ENCODE peak calls at places on chromosomes 16 and 17, in nine cellular contexts. T is IMR-90; N is activated CD4-positive, CD25-positive, alpha-beta regulatory T cell treated with anti-CD3 and anti-CD28 coated beads, Interleukin-2, amount 50 U/mL, for 72 hours; K is activated effector memory CD4-positive, alpha-beta T cell treated with Interleukin-2 at 50 U/mL for 16 hours; D is fibroblast of pulmonary artery; F is mucosa of gallbladder; U is cardiac muscle cell; E is fibroblast of lung; R is psoas muscle. A is an unnamed sample.

GRCh38 chr16:83574388-83574787 is 233.4 kb upstream of the HSBP1 start:
- DNase-seq in T (peak), N (no peak), K (no peak), D (peak), F (no peak), U (no peak), E (peak), R (no peak), A (peak)

GRCh38 chr17:82440991-82441627 is 9.4 kb downstream of the CYBC1 start:
- DNase-seq in T (no peak), N (no peak), K (no peak), D (peak), F (no peak), U (no peak), E (no peak), R (peak), A (no peak)

GRCh38 chr17:58630883-58631522 is 60.8 kb downstream of the TEX14 start:
- DNase-seq in T (no peak), N (peak), K (no peak), D (no peak), F (peak), U (peak), E (no peak), R (no peak), A (no peak)

GRCh38 chr16:19307587-19308241 is 22.2 kb downstream of the CLEC19A start:
- DNase-seq in T (no peak), N (no peak), K (no peak), D (no peak), F (no peak), U (peak), E (no peak), R (no peak), A (no peak)

GRCh38 chr16:16099320-16099719 is 124.0 kb downstream of the ABCC6 start:
- DNase-seq in T (no peak), N (no peak), K (no peak), D (no peak), F (no peak), U (no peak), E (no peak), R (no peak), A (no peak)

GRCh38 chr16:84175351-84176081 is 11.3 kb downstream of the TAF1C start:
- DNase-seq in T (peak), N (peak), K (peak), D (peak), F (peak), U (peak), E (peak), R (no peak), A (no peak)

GRCh38 chr17:35930211-35931065 is at the start of gene RDM1:
- DNase-seq in T (peak), N (peak), K (peak), D (peak), F (peak), U (peak), E (peak), R (peak), A (no peak)

GRCh38 chr16:76583995-76584394 is 306.8 kb downstream of the CNTNAP4 start:
- DNase-seq in T (no peak), N (no peak), K (no peak), D (no peak), F (no peak), U (no peak), E (no peak), R (no peak), A (no peak)

GRCh38 chr17:43720311-43721060 is 38.1 kb downstream of the SOST start:
- DNase-seq in T (peak), N (peak), K (peak), D (peak), F (peak), U (peak), E (peak), R (peak), A (no peak)

GRCh38 chr16:74999683-75000480 is 1.1 kb downstream of the ZNRF1 start:
- DNase-seq in T (no peak), N (peak), K (peak), D (peak), F (peak), U (peak), E (peak), R (peak), A (no peak)

GRCh38 chr17:81241648-81242420 is 2.7 kb downstream of the NDUFAF8 start:
- DNase-seq in T (peak), N (peak), K (peak), D (peak), F (peak), U (peak), E (peak), R (peak), A (no peak)

GRCh38 chr16:89485701-89486246 is 4.6 kb downstream of the ANKRD11 start:
- DNase-seq in T (no peak), N (no peak), K (no peak), D (no peak), F (no peak), U (no peak), E (no peak), R (no peak), A (no peak)

GRCh38 chr16:3057181-3058166 is 8.0 kb upstream of the IL32 start:
- DNase-seq in T (no peak), N (no peak), K (no peak), D (no peak), F (no peak), U (no peak), E (no peak), R (no peak), A (no peak)

GRCh38 chr17:78726471-78727010 is 55.5 kb downstream of the CYTH1 start:
- DNase-seq in T (no peak), N (no peak), K (no peak), D (no peak), F (no peak), U (no peak), E (no peak), R (peak), A (no peak)

GRCh38 chr17:15262291-15263205 is 2.6 kb downstream of the PMP22 start:
- DNase-seq in T (peak), N (no peak), K (no peak), D (peak), F (peak), U (peak), E (peak), R (peak), A (no peak)

A was measured in epithelial cell of proximal tubule.